ENCODE peak calls at places on chromosomes 11 and 22, in six cellular contexts. H is ACHN; K is SJCRH30; E is activated naive CD8-positive, alpha-beta T cell treated with anti-CD3 and anti-CD28 coated beads, Interleukin-2, amount 10 ng/mL, durations not matched to agents 7 days and 5 days; M is activated T-cell treated with anti-CD3 and anti-CD28 coated beads for 4 hours; B is brain microvascular endothelial cell. N is an unnamed sample.

GRCh38 chr11:57567512-57568329 is at the start of gene UBE2L6:
- DNase-seq in H (peak), B (no peak), K (peak), E (peak), M (peak), N (peak)

GRCh38 chr11:118462178-118462577 is 25.9 kb downstream of the KMT2A start:
- DNase-seq in B (no peak), H (no peak), M (no peak), K (no peak), E (no peak), N (no peak)

GRCh38 chr22:23835773-23836144 is 3.0 kb downstream of the DERL3 start:
- DNase-seq in H (no peak), E (no peak), K (no peak), M (no peak), B (no peak), N (no peak)

GRCh38 chr11:78210000-78210608 is 21.4 kb downstream of the USP35 start:
- DNase-seq in H (no peak), M (no peak), K (no peak), B (no peak), E (no peak), N (no peak)

GRCh38 chr11:47175746-47176327 is 842 bp downstream of the ARFGAP2 start:
- DNase-seq in B (no peak), M (no peak), E (no peak), K (no peak), H (no peak), N (no peak)

GRCh38 chr11:17471501-17471900 is 5.1 kb downstream of the ABCC8 start:
- DNase-seq in E (no peak), K (no peak), B (no peak), H (no peak), M (no peak), N (no peak)

GRCh38 chr11:33690290-33691050 is 10.2 kb downstream of the C11orf91 start:
- DNase-seq in M (no peak), E (no peak), B (peak), H (peak), K (no peak), N (no peak)

GRCh38 chr22:22576989-22577427 is 17.9 kb upstream of the PRAME start:
- DNase-seq in B (no peak), K (no peak), M (no peak), H (no peak), E (no peak), N (no peak)

GRCh38 chr11:34052608-34053160 is 1.2 kb downstream of the CAPRIN1 start:
- DNase-seq in H (peak), E (peak), K (peak), M (peak), B (no peak), N (peak)

GRCh38 chr11:11115475-11115874 is 237.6 kb downstream of the CSNK2A3 start:
- DNase-seq in K (no peak), E (no peak), B (no peak), H (no peak), M (no peak), N (no peak)

GRCh38 chr11:126602993-126603392 is 247.5 kb downstream of the ST3GAL4 start:
- DNase-seq in H (no peak), M (no peak), B (no peak), K (no peak), E (no peak), N (no peak)

GRCh38 chr11:35563413-35564245 is 38.2 kb upstream of the PAMR1 start:
- DNase-seq in K (no peak), E (no peak), H (no peak), M (no peak), B (no peak), N (no peak)

GRCh38 chr11:133903875-133904817 is 52.6 kb downstream of the IGSF9B start:
- DNase-seq in B (no peak), K (no peak), M (no peak), H (no peak), E (peak), N (no peak)

GRCh38 chr22:33467718-33468117 is 409.5 kb upstream of the SYN3 start:
- DNase-seq in E (no peak), M (no peak), K (no peak), B (no peak), H (no peak), N (no peak)

GRCh38 chr11:69339916-69340565 is 46.1 kb downstream of the MYEOV start:
- DNase-seq in M (peak), E (no peak), B (no peak), K (no peak), H (no peak), N (peak)

GRCh38 chr22:27913162-27913741 is 5.8 kb downstream of the PITPNB start:
- DNase-seq in H (no peak), K (no peak), E (no peak), B (peak), M (no peak), N (no peak)

GRCh38 chr11:124415356-124415923 is 9.2 kb downstream of the OR8B4 start:
- DNase-seq in M (no peak), H (peak), B (peak), K (no peak), E (no peak), N (no peak)

GRCh38 chr11:64356498-64357411 is 2.2 kb upstream of the RPS6KA4 start:
- DNase-seq in M (no peak), B (no peak), H (peak), K (peak), E (no peak), N (no peak)

GRCh38 chr11:46452918-46453517 is 61.4 kb upstream of the CHRM4 start:
- DNase-seq in B (no peak), K (no peak), E (no peak), H (no peak), M (no peak), N (no peak)

GRCh38 chr22:47115921-47116320 is 353.5 kb downstream of the TBC1D22A start:
- DNase-seq in H (no peak), M (no peak), E (no peak), B (no peak), K (no peak), N (no peak)

GRCh38 chr11:113675003-113675471 is 31.1 kb downstream of the TMPRSS5 start:
- DNase-seq in M (no peak), B (peak), E (no peak), H (peak), K (peak), N (no peak)

GRCh38 chr11:102007567-102008437 is 39.4 kb upstream of the CFAP300 start:
- DNase-seq in M (no peak), B (no peak), H (peak), E (no peak), K (no peak), N (no peak)